ENCODE peak calls at places on chromosomes 13 and 19, in ten cellular contexts. S, Z, D, O, U, E, I, Y, F and Q are unnamed samples.

GRCh38 chr13:31495336-31495735 is 244.0 kb upstream of the RXFP2 start:
- DNase-seq in S (no peak), Z (no peak), D (no peak), O (no peak), U (no peak), E (no peak), I (no peak), Y (no peak), F (no peak), Q (no peak)

GRCh38 chr19:46571495-46571894 is 29.6 kb upstream of the CALM3 start:
- DNase-seq in S (no peak), Z (peak), D (no peak), O (no peak), U (no peak), E (no peak), I (no peak), Y (no peak), F (peak), Q (no peak)

GRCh38 chr19:13163609-13164364 is 13.6 kb downstream of the IER2 start:
- DNase-seq in S (peak), Z (peak), D (peak), O (no peak), U (no peak), E (peak), I (peak), Y (peak), F (peak), Q (peak)

GRCh38 chr13:106161186-106161585 is 374.3 kb downstream of the EFNB2 start:
- DNase-seq in S (no peak), Z (no peak), D (no peak), O (no peak), U (no peak), E (no peak), I (no peak), Y (no peak), F (peak), Q (no peak)

GRCh38 chr19:31548941-31549340 is 199.7 kb upstream of the TSHZ3 start:
- DNase-seq in S (no peak), Z (peak), D (peak), O (no peak), U (no peak), E (no peak), I (no peak), Y (peak), F (peak), Q (no peak)

GRCh38 chr13:27425918-27426630 is 1.7 kb downstream of the GTF3A start:
- DNase-seq in S (peak), Z (peak), D (no peak), O (peak), U (peak), E (peak), I (peak), Y (peak), F (peak), Q (peak)

GRCh38 chr13:41682001-41682400 is 224.7 kb downstream of the RGCC start:
- DNase-seq in S (no peak), Z (no peak), D (no peak), O (no peak), U (no peak), E (no peak), I (no peak), Y (no peak), F (no peak), Q (no peak)

GRCh38 chr13:36146513-36147276 is 15.5 kb upstream of the DCLK1 start:
- DNase-seq in S (no peak), Z (no peak), D (no peak), O (no peak), U (no peak), E (no peak), I (no peak), Y (no peak), F (peak), Q (no peak)

GRCh38 chr19:40502081-40502480 is 35.3 kb downstream of the SPTBN4 start:
- DNase-seq in S (no peak), Z (no peak), D (no peak), O (no peak), U (no peak), E (no peak), I (no peak), Y (no peak), F (no peak), Q (no peak)

GRCh38 chr13:51806571-51806970 is 2.6 kb upstream of the DHRS12 start:
- DNase-seq in S (no peak), Z (no peak), D (no peak), O (no peak), U (no peak), E (no peak), I (no peak), Y (no peak), F (peak), Q (peak)

GRCh38 chr13:24627090-24627714 is 53.0 kb upstream of the ATP12A start:
- DNase-seq in S (no peak), Z (peak), D (no peak), O (no peak), U (no peak), E (no peak), I (no peak), Y (peak), F (peak), Q (no peak)

GRCh38 chr13:50829226-50829625 is 14.3 kb downstream of the DLEU7 start:
- DNase-seq in S (no peak), Z (no peak), D (no peak), O (no peak), U (no peak), E (no peak), I (no peak), Y (no peak), F (no peak), Q (no peak)

GRCh38 chr13:111281751-111282311 is 38.6 kb upstream of the TEX29 start:
- DNase-seq in S (no peak), Z (no peak), D (no peak), O (no peak), U (no peak), E (peak), I (no peak), Y (peak), F (peak), Q (no peak)

GRCh38 chr13:73879346-73880020 is 254.7 kb downstream of the KLF12 start:
- DNase-seq in S (no peak), Z (peak), D (no peak), O (no peak), U (no peak), E (no peak), I (no peak), Y (no peak), F (no peak), Q (no peak)

GRCh38 chr13:39037410-39037879 is 444 bp downstream of the PROSER1 start:
- DNase-seq in S (peak), Z (no peak), D (no peak), O (no peak), U (no peak), E (no peak), I (no peak), Y (no peak), F (no peak), Q (no peak)